ENCODE peak calls at places on chromosomes 12 and 14, in seven cellular contexts. H is mesenchymal stem cell, C is IMR-90, Q is neuronal stem cell, F is H1, B is mesendoderm, G is trophoblast cell. W is an unnamed sample.
A peak's percentile ranks its signal among the peaks of the same experiment; 100 is the strongest.

GRCh38 chr14:72457641-72458040 is 436.3 kb downstream of the DPF3 start:
- DNase-seq in C (peak; percentile 83), H (peak; percentile 68), B (no peak), G (peak; percentile 84), F (no peak), Q (no peak), W (no peak)

GRCh38 chr14:76091036-76091435 is 60.7 kb upstream of the GPATCH2L start:
- DNase-seq in C (no peak), H (no peak), Q (no peak), F (no peak), G (no peak), B (peak; percentile 22), W (no peak)

GRCh38 chr14:93035917-93036651 is 79.6 kb downstream of the ITPK1 start:
- DNase-seq in Q (peak; percentile 45), F (no peak), H (no peak), C (no peak), B (peak; percentile 59), G (no peak), W (no peak)

GRCh38 chr14:72788972-72789728 is 104.8 kb downstream of the DPF3 start:
- DNase-seq in B (peak; percentile 54), C (no peak), H (no peak), Q (no peak), F (no peak), G (no peak), W (no peak)

GRCh38 chr12:96399919-96400630 is at the start of gene CDK17:
- DNase-seq in Q (peak; percentile 77), B (peak; percentile 90), H (peak; percentile 89), C (peak; percentile 83), F (peak; percentile 31), G (peak; percentile 82), W (peak; percentile 78)

GRCh38 chr12:102365365-102365764 is 115.0 kb downstream of the IGF1 start:
- DNase-seq in B (no peak), G (no peak), Q (no peak), F (no peak), C (no peak), H (no peak), W (no peak)

GRCh38 chr12:3252416-3252815 is 175.2 kb downstream of the TSPAN9 start:
- DNase-seq in C (peak; percentile 74), H (no peak), G (no peak), F (no peak), Q (no peak), B (no peak), W (no peak)

GRCh38 chr14:53953002-53953827 is 3.4 kb downstream of the BMP4 start:
- DNase-seq in F (no peak), Q (no peak), C (peak; percentile 74), H (peak; percentile 93), G (peak; percentile 56), B (peak; percentile 93), W (peak; percentile 86)

GRCh38 chr12:14289596-14289995 is 75.9 kb upstream of the ATF7IP start:
- DNase-seq in G (peak; percentile 39), H (no peak), Q (no peak), C (no peak), B (no peak), F (no peak), W (no peak)

GRCh38 chr14:67514650-67515385 is 18.3 kb upstream of the PLEKHH1 start:
- DNase-seq in C (peak; percentile 33), Q (no peak), H (peak; percentile 66), G (no peak), F (no peak), B (no peak), W (peak; percentile 42)

GRCh38 chr12:51721281-51721940 is 127.1 kb downstream of the FIGNL2 start:
- DNase-seq in G (no peak), H (peak; percentile 41), Q (peak; percentile 42), F (peak; percentile 31), C (peak; percentile 36), B (peak; percentile 69), W (peak; percentile 81)

GRCh38 chr12:6476496-6476895 is 6.0 kb upstream of the VAMP1 start:
- DNase-seq in C (peak; percentile 88), Q (no peak), H (peak; percentile 84), B (no peak), F (no peak), G (peak; percentile 41), W (no peak)

GRCh38 chr12:86158956-86159355 is 97.2 kb downstream of the MGAT4C start:
- DNase-seq in C (peak; percentile 73), B (no peak), G (no peak), F (no peak), H (no peak), Q (no peak), W (no peak)

GRCh38 chr12:1630081-1630826 is 1.2 kb downstream of the WNT5B start:
- DNase-seq in Q (no peak), C (no peak), H (peak; percentile 48), B (peak; percentile 70), F (no peak), G (no peak), W (peak; percentile 78)

GRCh38 chr12:99259040-99259934 is 388.3 kb upstream of the GARIN6 start:
- DNase-seq in B (peak; percentile 39), F (no peak), Q (no peak), H (peak; percentile 12), G (peak; percentile 21), C (no peak), W (no peak)

GRCh38 chr12:109944975-109945374 is 44.9 kb downstream of the TCHP start:
- DNase-seq in C (peak; percentile 82), G (no peak), F (peak; percentile 73), Q (peak; percentile 48), H (peak; percentile 69), B (peak; percentile 94), W (peak; percentile 95)

GRCh38 chr12:109004022-109004421 is 16.8 kb downstream of the SVOP start:
- DNase-seq in Q (no peak), G (no peak), B (no peak), C (no peak), H (no peak), F (no peak), W (no peak)

GRCh38 chr12:130615906-130616305 is 100.2 kb downstream of the RIMBP2 start:
- DNase-seq in H (no peak), B (no peak), Q (no peak), F (no peak), C (no peak), G (no peak), W (no peak)

GRCh38 chr14:32078030-32078793 is 1.1 kb downstream of the ARHGAP5 start:
- DNase-seq in G (no peak), B (no peak), F (no peak), C (peak; percentile 24), Q (no peak), H (peak; percentile 63), W (no peak)

GRCh38 chr14:75720828-75721227 is 59.8 kb downstream of the TTLL5 start:
- DNase-seq in F (no peak), G (no peak), C (no peak), H (peak; percentile 32), B (no peak), Q (no peak), W (no peak)

GRCh38 chr12:54486173-54486867 is 11.2 kb upstream of the NCKAP1L start:
- DNase-seq in Q (no peak), F (no peak), H (no peak), G (no peak), C (no peak), B (no peak), W (no peak)

GRCh38 chr12:21651821-21652220 is 5.8 kb downstream of the LDHB start:
- DNase-seq in Q (no peak), F (no peak), G (no peak), B (no peak), C (no peak), H (no peak), W (no peak)

GRCh38 chr12:14366211-14366762 is 805 bp downstream of the ATF7IP start:
- DNase-seq in G (no peak), H (no peak), F (no peak), B (peak; percentile 40), C (peak; percentile 40), Q (no peak), W (no peak)

GRCh38 chr14:24952851-24953666 is 96.9 kb downstream of the STXBP6 start:
- DNase-seq in G (no peak), H (no peak), B (peak; percentile 76), C (peak; percentile 26), F (no peak), Q (no peak), W (peak; percentile 64)
- H2BK5ac ChIP-seq in G (no peak overlapping the region), H (no peak overlapping the region), B (no peak overlapping the region), C (no peak overlapping the region), F (peak overlapping the region; percentile 81), Q (no peak overlapping the region), W (no peak overlapping the region)

DNA sequence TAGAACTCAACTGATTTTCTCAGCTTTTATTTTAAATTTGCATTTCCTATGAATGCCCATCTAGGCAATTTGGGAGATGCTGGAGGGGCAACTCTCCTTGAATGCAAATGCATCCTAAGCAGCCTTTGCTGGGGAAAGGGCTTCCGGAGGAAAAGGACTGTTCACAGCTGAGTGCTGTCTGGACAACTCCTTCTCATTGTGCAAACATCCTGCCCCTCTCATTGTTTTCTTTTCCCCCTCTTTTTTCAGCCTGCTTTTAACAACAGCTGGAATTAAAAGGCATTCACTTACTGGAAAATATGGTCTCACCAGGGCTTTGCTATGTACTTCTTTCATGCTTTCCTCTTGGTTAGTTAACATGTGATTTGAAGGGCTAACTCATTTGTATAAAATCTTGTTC is 397.8 kb downstream of the FUT8 start:
- DNase-seq in Q (no peak), G (no peak), C (no peak), H (no peak), F (no peak), B (no peak), W (no peak)
- H3K27ac ChIP-seq in Q (no peak overlapping the region), G (no peak overlapping the region), C (no peak overlapping the region), H (no peak overlapping the region), F (no peak overlapping the region), B (no peak overlapping the region), W (no peak overlapping the region)

DNA sequence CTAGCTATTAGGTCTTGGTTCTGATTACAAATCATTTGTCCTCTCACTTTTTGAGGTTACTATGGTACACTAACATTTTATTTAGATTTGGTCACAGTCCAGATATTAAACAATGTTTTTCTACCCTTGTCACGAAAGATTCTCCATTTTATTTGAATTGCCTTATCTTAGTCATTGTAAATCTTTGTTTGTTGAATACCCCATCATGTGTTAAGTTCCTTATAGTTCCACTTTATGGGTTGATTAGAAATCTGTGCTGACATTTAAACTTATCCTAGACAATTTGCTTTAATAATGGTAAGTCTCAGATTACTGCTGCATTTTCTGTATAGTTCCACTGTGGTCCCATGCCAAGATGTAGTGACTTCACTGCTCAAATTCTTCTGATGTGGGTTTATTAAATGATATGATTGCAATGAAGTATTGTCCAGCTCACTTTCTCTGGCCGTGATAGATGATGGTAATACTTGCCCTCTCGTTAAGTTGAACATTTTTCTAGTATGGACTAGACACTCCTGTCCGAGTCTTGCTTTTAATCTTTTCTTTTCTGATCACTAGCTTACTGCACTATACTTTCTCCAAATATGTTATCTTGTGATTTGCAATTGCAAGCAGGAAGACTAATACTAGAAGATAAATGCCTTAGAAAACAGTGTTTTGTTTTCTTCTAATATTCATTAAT is 1107.3 kb downstream of the SLC6A15 start:
- DNase-seq in B (no peak), H (no peak), Q (no peak), G (no peak), C (no peak), F (no peak), W (no peak)
- H2BK5ac ChIP-seq in B (no peak overlapping the region), H (no peak overlapping the region), Q (no peak overlapping the region), G (no peak overlapping the region), C (no peak overlapping the region), F (no peak overlapping the region), W (no peak overlapping the region)

GRCh38 chr12:111773801-111774551 is 7.2 kb downstream of the ALDH2 start:
- DNase-seq in G (peak; percentile 70), B (no peak), Q (no peak), H (peak; percentile 96), C (peak; percentile 97), F (no peak), W (no peak)
- H3K27ac ChIP-seq in G (peak overlapping the region; percentile 85), B (no peak overlapping the region), Q (no peak overlapping the region), H (no peak overlapping the region), C (peak overlapping the region; percentile 84), F (no peak overlapping the region), W (no peak overlapping the region)

GRCh38 chr14:44960146-44960545 is 1.6 kb downstream of the KLHL28 start:
- DNase-seq in F (no peak), G (no peak), B (no peak), H (peak; percentile 44), C (no peak), Q (no peak), W (no peak)
- H2BK5ac ChIP-seq in F (no peak overlapping the region), G (no peak overlapping the region), B (no peak overlapping the region), H (no peak overlapping the region), C (peak overlapping the region; percentile 28), Q (no peak overlapping the region), W (no peak overlapping the region)

W was measured in H9.